ENCODE peak calls at places on chromosomes 12 and 14, in nine cellular contexts. S, M, K, F, L, G, W, H and U are unnamed samples.

GRCh38 chr12:49706351-49707126 is 666 bp downstream of the FMNL3 start:
- DNase-seq in M (peak), L (no peak), F (peak), K (peak), G (peak), S (peak), W (peak), H (no peak), U (peak)

GRCh38 chr12:51589060-51589459 is 2.0 kb upstream of the SCN8A start:
- DNase-seq in L (no peak), M (no peak), W (no peak), H (no peak), S (no peak), K (no peak), F (no peak), G (no peak), U (no peak)

GRCh38 chr12:89470741-89471504 is 53.7 kb downstream of the GALNT4 start:
- DNase-seq in M (peak), W (no peak), F (peak), H (no peak), G (peak), S (no peak), K (no peak), L (no peak), U (peak)

GRCh38 chr12:100199347-100200136 is 1.1 kb upstream of the ACTR6 start:
- DNase-seq in H (no peak), S (no peak), M (peak), W (peak), L (no peak), K (peak), F (no peak), G (peak), U (peak)

GRCh38 chr14:81269100-81269978 is 48.6 kb upstream of the GTF2A1 start:
- DNase-seq in W (no peak), M (peak), G (peak), F (peak), L (peak), S (peak), H (no peak), K (no peak), U (peak)

GRCh38 chr12:48693572-48693971 is 11.5 kb upstream of the KANSL2 start:
- DNase-seq in G (no peak), M (no peak), K (no peak), F (no peak), H (no peak), W (no peak), L (no peak), S (no peak), U (no peak)

GRCh38 chr14:24481622-24482324 is 26.3 kb downstream of the CMA1 start:
- DNase-seq in L (no peak), K (no peak), S (peak), F (peak), M (peak), W (no peak), H (no peak), G (peak), U (peak)

GRCh38 chr12:87127272-87127671 is 871.1 kb upstream of the MGAT4C start:
- DNase-seq in S (peak), L (no peak), M (no peak), K (no peak), H (no peak), F (peak), W (no peak), G (peak), U (peak)

GRCh38 chr12:115697341-115697740 is 580.2 kb downstream of the MED13L start:
- DNase-seq in M (no peak), L (no peak), H (no peak), W (no peak), K (no peak), G (no peak), F (no peak), S (no peak), U (no peak)

GRCh38 chr12:96218989-96219678 is 25.0 kb downstream of the ELK3 start:
- DNase-seq in H (no peak), S (no peak), G (no peak), M (no peak), K (no peak), F (no peak), W (no peak), L (no peak), U (no peak)
- H3K4me3 ChIP-seq in H (peak), S (no peak), G (no peak), M (peak), K (no peak), F (no peak), W (no peak), L (no peak), U (no peak)

GRCh38 chr14:50451854-50452253 is 55.2 kb upstream of the CDKL1 start:
- DNase-seq in S (no peak), F (no peak), H (no peak), M (no peak), K (no peak), G (no peak), W (no peak), L (no peak), U (no peak)

GRCh38 chr14:50447491-50447890 is 50.8 kb upstream of the CDKL1 start:
- DNase-seq in M (no peak), K (no peak), S (no peak), F (peak), G (peak), L (no peak), H (no peak), W (no peak), U (peak)

GRCh38 chr14:50453869-50454268 is 57.2 kb upstream of the CDKL1 start:
- DNase-seq in S (no peak), K (no peak), M (no peak), G (no peak), W (no peak), F (no peak), L (no peak), H (no peak), U (no peak)

GRCh38 chr14:50452285-50452684 is 55.6 kb upstream of the CDKL1 start:
- DNase-seq in F (peak), G (no peak), H (no peak), S (no peak), K (no peak), M (no peak), W (no peak), L (no peak), U (no peak)

DNA sequence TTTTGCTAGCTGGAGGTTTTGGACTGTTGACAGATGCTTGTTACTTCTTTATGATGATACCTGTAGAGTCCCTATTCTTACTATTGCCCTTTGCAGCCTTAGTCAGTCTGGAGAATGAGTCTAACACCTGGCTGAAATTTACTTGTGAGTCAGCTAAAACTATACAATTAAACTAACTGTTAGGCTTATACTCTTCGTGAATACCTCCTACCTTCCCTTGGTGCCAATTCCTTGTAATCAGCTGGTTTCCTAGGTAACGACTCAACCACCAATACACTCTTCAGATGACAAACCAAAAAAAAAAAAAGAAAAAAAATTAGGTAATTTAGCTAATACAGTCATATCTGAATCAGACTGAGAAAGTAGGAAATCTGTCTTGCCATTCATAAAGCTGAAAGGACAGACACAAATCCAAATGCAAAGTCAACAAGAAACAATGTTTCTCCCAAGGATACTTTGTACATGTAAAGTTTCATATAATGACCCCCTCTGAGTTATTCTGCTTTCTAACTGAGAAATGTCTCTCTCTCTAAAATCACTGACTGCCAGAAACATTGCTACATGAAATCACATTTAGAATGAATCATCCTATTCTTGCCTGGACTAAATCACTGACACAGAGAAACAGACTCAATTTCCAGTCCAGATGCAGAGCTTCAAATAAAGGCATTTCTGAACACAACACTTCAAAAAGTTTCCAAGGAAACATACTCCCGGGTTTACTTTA is 56.5 kb upstream of the CDKL1 start:
- DNase-seq in L (no peak), S (peak), H (no peak), K (no peak), W (no peak), G (peak), M (no peak), F (peak), U (peak)
- TF ChIP-seq CTCF in L (no peak), S (no peak), H (no peak), K (no peak), W (no peak), G (no peak), M (no peak), F (no peak), U (no peak)

GRCh38 chr14:75254901-75255300 is 23.7 kb upstream of the FOS start:
- DNase-seq in F (no peak), K (no peak), H (no peak), S (no peak), G (no peak), W (no peak), L (no peak), M (no peak), U (no peak)

GRCh38 chr14:75252254-75252837 is 26.3 kb upstream of the FOS start:
- DNase-seq in S (no peak), G (no peak), K (no peak), F (no peak), M (no peak), H (no peak), W (no peak), L (no peak), U (no peak)

GRCh38 chr14:75257241-75257640 is 21.4 kb upstream of the FOS start:
- DNase-seq in L (no peak), K (no peak), G (no peak), F (peak), W (no peak), M (no peak), S (no peak), H (no peak), U (peak)

GRCh38 chr14:75250800-75251199 is 27.8 kb upstream of the FOS start:
- DNase-seq in M (no peak), S (no peak), H (no peak), L (no peak), G (no peak), K (no peak), W (no peak), F (no peak), U (no peak)

DNA sequence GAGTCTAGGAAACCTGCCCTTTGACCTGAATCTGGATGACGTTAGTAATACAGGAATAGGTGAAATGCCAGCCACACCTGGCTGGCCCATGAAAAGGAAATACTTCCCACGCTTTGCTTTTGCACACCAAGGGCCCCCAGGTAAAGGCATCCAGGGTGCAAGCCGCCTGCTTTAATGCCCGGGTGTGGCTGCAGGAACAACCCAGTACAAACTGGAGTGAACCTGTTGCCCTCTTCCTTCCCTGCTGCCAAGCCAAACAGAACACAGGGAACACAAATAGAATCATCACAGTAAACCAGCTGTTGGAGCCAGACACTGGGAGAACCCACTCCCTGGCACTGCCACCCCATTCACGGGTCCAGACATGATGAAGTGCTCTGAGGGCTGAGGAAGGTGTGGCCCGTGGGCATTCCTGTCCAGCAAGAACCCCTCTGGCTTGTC is 24.2 kb upstream of the FOS start:
- DNase-seq in M (no peak), W (peak), L (no peak), G (no peak), F (no peak), H (no peak), K (peak), S (no peak), U (no peak)
- H3K4me3 ChIP-seq in M (no peak), W (no peak), L (no peak), G (no peak), F (no peak), H (no peak), K (no peak), S (no peak), U (no peak)

GRCh38 chr14:64126548-64126947 is 167.6 kb downstream of the ESR2 start:
- DNase-seq in H (no peak), K (no peak), S (no peak), F (no peak), M (no peak), L (no peak), G (no peak), W (no peak), U (no peak)

GRCh38 chr14:64117671-64118402 is 176.3 kb downstream of the ESR2 start:
- DNase-seq in G (peak), S (peak), L (no peak), M (no peak), H (no peak), F (peak), W (peak), K (no peak), U (peak)

GRCh38 chr14:64118892-64119291 is 175.3 kb downstream of the ESR2 start:
- DNase-seq in F (no peak), G (no peak), L (no peak), M (no peak), W (no peak), K (no peak), S (no peak), H (no peak), U (no peak)

GRCh38 chr14:64119535-64119934 is 174.6 kb downstream of the ESR2 start:
- DNase-seq in W (no peak), G (no peak), F (no peak), M (no peak), K (no peak), L (no peak), S (peak), H (no peak), U (no peak)

GRCh38 chr14:64123241-64123956 is 170.8 kb downstream of the ESR2 start:
- DNase-seq in F (peak), G (no peak), L (no peak), K (no peak), H (no peak), M (no peak), S (no peak), W (no peak), U (no peak)
- TF ChIP-seq CTCF in F (no peak), G (no peak), L (no peak), K (no peak), H (no peak), M (no peak), S (no peak), W (no peak), U (no peak)

DNA sequence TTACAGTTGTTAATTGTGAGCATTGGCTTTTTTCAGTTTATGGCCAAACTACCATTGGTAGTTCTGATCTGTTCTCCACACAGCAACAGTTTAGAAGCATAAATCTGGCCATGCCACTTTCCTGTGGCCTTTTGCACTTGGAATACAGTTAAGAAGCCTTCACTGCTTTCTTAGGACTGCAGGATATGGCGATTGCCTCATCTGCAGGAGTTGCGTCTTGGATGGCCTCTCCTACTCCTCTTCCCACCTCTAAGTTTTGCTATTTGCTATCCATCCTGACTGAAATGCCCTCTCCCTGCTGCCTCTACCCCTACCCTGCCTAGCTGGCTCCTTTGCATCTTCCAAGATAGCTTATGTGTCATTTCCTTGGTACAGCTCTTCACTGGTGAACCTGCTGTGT is 12.8 kb upstream of the BMAL2 start:
- DNase-seq in G (peak), S (no peak), K (no peak), F (peak), M (no peak), H (no peak), W (no peak), L (no peak), U (no peak)
- H3K4me3 ChIP-seq in G (no peak), S (no peak), K (no peak), F (no peak), M (no peak), H (no peak), W (no peak), L (no peak), U (no peak)

GRCh38 chr14:66036598-66036997 is 449.6 kb upstream of the CCDC196 start:
- DNase-seq in S (no peak), L (no peak), M (no peak), F (no peak), H (no peak), K (no peak), W (no peak), G (no peak), U (no peak)

GRCh38 chr14:66037361-66037760 is 448.8 kb upstream of the CCDC196 start:
- DNase-seq in M (no peak), K (no peak), H (no peak), S (no peak), F (no peak), G (no peak), L (no peak), W (no peak), U (no peak)

GRCh38 chr14:66043921-66044320 is 442.2 kb upstream of the CCDC196 start:
- DNase-seq in M (no peak), H (no peak), S (no peak), K (no peak), W (no peak), F (no peak), L (no peak), G (peak), U (peak)

GRCh38 chr14:66039495-66039894 is 446.7 kb upstream of the CCDC196 start:
- DNase-seq in G (no peak), L (no peak), M (no peak), K (no peak), S (no peak), W (no peak), F (no peak), H (no peak), U (no peak)

DNA sequence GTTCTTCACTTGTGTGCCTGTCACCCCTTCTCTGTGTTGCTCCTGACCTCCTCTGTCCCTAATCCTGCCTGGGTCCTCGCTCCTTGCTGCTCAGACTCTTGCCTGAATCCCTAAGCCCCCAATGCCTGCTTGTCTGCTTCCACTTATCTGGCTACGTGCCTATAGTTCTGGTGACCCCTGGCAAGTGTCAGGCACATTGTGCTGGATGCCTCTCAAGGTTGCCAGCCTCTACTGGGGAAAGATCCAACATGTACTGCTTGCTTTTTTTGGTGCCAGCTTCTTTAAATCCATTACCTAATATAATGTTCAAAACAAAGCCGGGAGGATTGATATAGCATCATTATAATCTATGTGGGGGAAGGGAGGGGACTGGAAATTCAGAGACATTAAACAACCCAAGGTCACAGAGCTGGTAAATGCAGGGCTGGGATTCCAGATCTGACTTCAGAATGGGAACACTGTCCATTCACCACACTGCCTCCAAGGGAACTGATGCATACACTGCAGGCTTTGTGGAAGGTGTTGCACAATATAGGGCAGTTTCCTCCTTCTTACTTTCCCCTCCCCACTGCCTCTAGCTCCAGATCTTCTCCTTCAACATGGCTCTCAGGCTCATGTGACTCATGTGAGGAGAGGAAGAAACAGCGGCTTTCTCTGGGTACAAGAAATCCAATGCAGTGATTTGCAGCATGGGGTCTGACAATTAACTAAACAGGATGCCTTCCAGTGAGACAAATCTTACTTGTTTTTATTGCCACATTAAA is 447.8 kb upstream of the CCDC196 start:
- DNase-seq in H (no peak), G (peak), K (no peak), M (no peak), W (peak), L (peak), F (peak), S (peak), U (peak)
- TF ChIP-seq CTCF in H (no peak), G (peak), K (no peak), M (no peak), W (no peak), L (no peak), F (no peak), S (no peak), U (peak)